ENCODE peak calls at places on chromosome 12, in nine cellular contexts. T is tibial nerve, Y is fibroblast of pulmonary artery, B is adrenal gland, P is psoas muscle, A is dorsolateral prefrontal cortex, H is lung, X is GM12878, K is uterus. C is an unnamed sample.

GRCh38 chr12:2963154-2963759 is 4.1 kb downstream of the TEAD4 start:
- DNase-seq in K (no peak), B (no peak), H (no peak), Y (no peak), P (peak; percentile 80), T (no peak), A (no peak), X (no peak), C (no peak)

GRCh38 chr12:16526693-16527092 is 79.3 kb downstream of the LMO3 start:
- DNase-seq in T (no peak), Y (peak; percentile 91), B (peak; percentile 21), X (no peak), A (no peak), P (no peak), H (no peak), K (peak; percentile 67), C (no peak)

GRCh38 chr12:100199347-100200136 is 1.1 kb upstream of the ACTR6 start:
- DNase-seq in A (no peak), P (peak; percentile 87), H (peak; percentile 85), T (no peak), X (no peak), K (peak; percentile 51), Y (peak; percentile 7), B (peak; percentile 83), C (no peak)

GRCh38 chr12:57605308-57606015 is 838 bp downstream of the DTX3 start:
- DNase-seq in Y (no peak), T (no peak), X (no peak), K (peak; percentile 20), P (no peak), A (no peak), B (no peak), H (no peak), C (no peak)

GRCh38 chr12:26704684-26705475 is 128.1 kb downstream of the ITPR2 start:
- DNase-seq in A (no peak), H (no peak), B (peak; percentile 23), Y (peak; percentile 57), P (no peak), X (no peak), T (no peak), K (no peak), C (peak; percentile 35)

GRCh38 chr12:40439771-40440492 is 215.1 kb downstream of the LRRK2 start:
- DNase-seq in T (no peak), H (no peak), B (no peak), K (no peak), A (no peak), Y (no peak), X (no peak), P (no peak), C (no peak)

GRCh38 chr12:116962783-116963356 is 52.1 kb downstream of the FBXW8 start:
- DNase-seq in T (no peak), X (no peak), B (no peak), P (no peak), K (no peak), A (no peak), Y (no peak), H (no peak), C (no peak)

GRCh38 chr12:119804011-119804641 is 73.0 kb downstream of the CIT start:
- DNase-seq in P (peak; percentile 87), B (peak; percentile 89), H (peak; percentile 29), A (peak; percentile 80), X (no peak), Y (peak; percentile 64), T (peak; percentile 11), K (no peak), C (no peak)

GRCh38 chr12:56581418-56582145 is 48.5 kb downstream of the BAZ2A start:
- DNase-seq in A (no peak), T (peak; percentile 25), B (no peak), P (no peak), Y (peak; percentile 49), X (peak; percentile 35), H (no peak), K (no peak), C (no peak)
- TF ChIP-seq CTCF in A (no peak), T (no peak), B (no peak), P (no peak), Y (no peak), X (no peak), H (no peak), K (no peak), C (no peak)

DNA sequence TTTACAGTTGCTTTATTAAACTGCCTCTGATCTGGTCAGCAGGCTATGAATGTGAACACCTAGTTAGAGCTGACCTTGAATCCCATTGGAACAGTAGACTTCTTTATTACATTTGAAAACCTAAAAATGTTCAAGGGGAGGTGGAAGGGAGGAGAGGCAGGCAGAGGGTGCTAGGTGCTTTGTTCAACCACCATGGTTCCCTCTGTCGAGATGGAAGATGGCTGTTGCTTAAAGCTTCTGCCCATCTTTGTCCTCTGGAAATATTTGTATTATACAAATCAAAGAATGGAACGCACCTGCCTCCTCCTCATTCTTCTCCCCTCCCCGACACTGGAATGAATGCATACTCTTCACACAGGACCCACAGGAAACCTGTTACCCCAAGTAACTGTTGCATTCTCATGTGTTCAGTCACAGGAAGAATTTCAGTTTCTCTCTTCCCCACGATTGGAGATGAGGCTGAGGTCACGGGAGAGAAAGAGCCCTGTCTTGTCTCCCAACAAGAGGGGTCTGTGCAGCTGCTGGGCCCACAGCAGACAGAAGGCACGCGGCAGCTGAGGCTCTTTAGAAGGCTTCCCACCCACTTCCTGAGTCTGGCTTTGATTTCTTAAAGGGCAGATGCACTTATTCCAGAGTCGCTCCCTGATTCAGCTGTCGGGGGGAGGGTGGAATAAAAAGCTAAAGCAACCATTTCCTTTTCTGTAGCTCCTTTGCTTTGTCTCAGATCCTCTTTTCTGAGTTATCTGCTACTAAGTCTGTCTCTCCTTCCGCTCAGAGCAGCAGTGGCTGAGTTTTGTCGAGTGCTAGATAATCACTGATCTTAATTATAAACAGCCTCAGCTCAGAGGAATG is 217.9 kb upstream of the BTG1 start:
- DNase-seq in P (no peak), H (no peak), Y (peak; percentile 3), T (peak; percentile 35), K (peak; percentile 30), X (peak; percentile 96), A (no peak), B (peak; percentile 42), C (no peak)
- H3K4me3 ChIP-seq in P (peak overlapping the region; percentile 39), H (no peak overlapping the region), Y (no peak overlapping the region), T (peak overlapping the region; percentile 26), K (no peak overlapping the region), X (peak overlapping the region; percentile 62), A (peak overlapping the region; percentile 44), B (no peak overlapping the region), C (no peak overlapping the region)

GRCh38 chr12:13891902-13892301 is 89.5 kb downstream of the GRIN2B start:
- DNase-seq in T (no peak), K (no peak), B (no peak), A (no peak), H (no peak), X (no peak), P (no peak), Y (no peak), C (no peak)

GRCh38 chr12:13887774-13888388 is 93.5 kb downstream of the GRIN2B start:
- DNase-seq in K (no peak), B (no peak), A (no peak), Y (no peak), P (no peak), X (no peak), H (no peak), T (no peak), C (no peak)

DNA sequence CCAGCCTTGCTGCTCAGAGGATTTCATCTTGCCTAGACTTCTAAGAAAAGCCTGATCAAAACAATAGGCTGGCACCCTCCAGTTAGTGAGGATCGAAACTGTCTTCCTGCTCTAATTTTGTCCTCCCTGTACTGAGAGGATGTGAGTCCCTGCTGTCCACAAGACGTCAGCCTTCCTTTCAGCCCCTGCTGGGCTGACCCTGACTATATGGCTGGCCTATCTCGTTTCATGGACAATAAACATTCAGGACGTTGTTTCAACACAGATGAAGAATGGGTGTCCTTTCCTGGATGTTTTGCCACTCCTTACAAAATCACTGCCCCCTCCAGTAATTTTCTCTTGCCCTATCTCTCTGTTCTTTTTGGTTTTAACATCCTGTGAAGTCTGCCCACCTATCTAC is 91.5 kb downstream of the GRIN2B start:
- DNase-seq in Y (no peak), B (no peak), P (no peak), A (no peak), K (no peak), H (no peak), T (no peak), X (no peak), C (no peak)
- TF ChIP-seq CTCF in Y (no peak), B (no peak), P (no peak), A (no peak), K (no peak), H (no peak), T (no peak), X (no peak), C (no peak)

DNA sequence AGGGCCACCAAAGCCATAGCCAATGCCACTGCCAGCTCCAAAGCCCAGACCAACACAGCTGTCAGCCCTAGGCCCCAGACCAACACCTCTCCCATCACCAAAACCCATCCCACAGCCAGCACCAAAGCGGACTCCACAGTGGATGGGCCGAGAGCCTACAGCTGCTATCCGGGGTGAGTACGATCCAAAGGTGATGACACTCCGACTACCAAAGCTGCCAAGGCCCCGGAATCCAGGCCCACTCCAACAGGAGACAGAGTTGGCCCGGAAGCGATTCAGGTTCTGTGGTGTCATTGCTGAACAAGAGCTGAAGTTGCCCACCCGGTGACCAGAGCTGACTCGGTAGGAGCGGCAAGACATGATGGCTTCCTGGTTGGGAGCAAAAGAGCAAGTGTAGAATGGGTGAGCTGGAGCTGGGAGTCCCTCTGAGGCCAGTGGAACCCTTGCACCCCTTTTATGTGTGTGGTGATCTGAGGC is at the start of gene KRT84:
- DNase-seq in Y (no peak), B (no peak), P (no peak), T (no peak), K (no peak), H (no peak), X (no peak), A (no peak), C (no peak)
- H3K4me3 ChIP-seq in Y (no peak within 1 kb of the TSS), B (no peak within 1 kb of the TSS), P (no peak within 1 kb of the TSS), T (no peak within 1 kb of the TSS), K (no peak within 1 kb of the TSS), H (no peak within 1 kb of the TSS), X (no peak within 1 kb of the TSS), A (no peak within 1 kb of the TSS), C (no peak within 1 kb of the TSS)

DNA sequence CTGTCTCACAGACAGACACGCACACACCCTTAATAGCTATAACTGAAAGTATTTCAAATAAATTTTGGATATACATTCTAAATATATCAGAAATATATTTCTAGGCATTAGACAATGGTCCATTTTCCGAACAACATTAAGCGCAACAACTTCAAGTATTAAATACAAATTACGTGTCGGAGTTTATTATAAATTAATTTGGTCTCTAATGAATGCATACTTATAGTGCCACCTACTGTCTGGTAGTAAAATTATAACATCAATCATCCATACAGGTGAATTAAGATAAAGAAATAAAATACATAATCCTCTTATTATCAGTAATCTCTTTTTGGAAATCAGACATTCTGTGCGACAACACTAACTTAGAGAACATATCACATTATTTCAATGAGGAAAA is 27.2 kb upstream of the CMAS start:
- DNase-seq in A (no peak), K (no peak), H (no peak), X (no peak), T (no peak), Y (peak; percentile 14), B (no peak), P (no peak), C (no peak)
- TF ChIP-seq CTCF in A (peak; percentile 46), K (peak; percentile 44), H (no peak), X (peak; percentile 11), T (no peak), Y (peak; percentile 32), B (peak; percentile 66), P (peak; percentile 61), C (peak; percentile 30)